ENCODE peak calls at places on chromosome 5, in four cellular contexts. One of them, this sample, is unnamed. For H3K4me1, the result is how much of the 10 kb centered on the place peaks cover.

GRCh38 chr5:50922942-50923767 is 256.7 kb downstream of the PARP8 start:
- DNase-seq in left ventricle myocardium inferior: peak
- DNase-seq in HCT116: no peak
- DNase-seq in OCI-LY7: no peak
- DNase-seq in this sample: no peak

GRCh38 chr5:142960309-142960696 is 190.1 kb downstream of the ARHGAP26 start:
- DNase-seq in left ventricle myocardium inferior: no peak
- DNase-seq in HCT116: peak
- DNase-seq in OCI-LY7: no peak
- DNase-seq in this sample: no peak

GRCh38 chr5:1032011-1032410 is 23.4 kb downstream of the NKD2 start:
- DNase-seq in left ventricle myocardium inferior: peak
- DNase-seq in HCT116: no peak
- DNase-seq in OCI-LY7: no peak
- DNase-seq in this sample: no peak

GRCh38 chr5:10642367-10642766 is 78.5 kb downstream of the ANKRD33B start:
- DNase-seq in left ventricle myocardium inferior: no peak
- DNase-seq in HCT116: no peak
- DNase-seq in OCI-LY7: no peak
- DNase-seq in this sample: no peak

GRCh38 chr5:96699186-96699820 is 37.1 kb downstream of the CAST start:
- DNase-seq in left ventricle myocardium inferior: no peak
- DNase-seq in HCT116: no peak
- DNase-seq in OCI-LY7: no peak
- DNase-seq in this sample: no peak

GRCh38 chr5:140988036-140988997 is 22.0 kb downstream of the PCDHAC2 start:
- DNase-seq in left ventricle myocardium inferior: no peak
- DNase-seq in HCT116: no peak
- DNase-seq in OCI-LY7: no peak
- DNase-seq in this sample: no peak

GRCh38 chr5:54243483-54244080 is 66.8 kb downstream of the ARL15 start:
- DNase-seq in left ventricle myocardium inferior: no peak
- DNase-seq in HCT116: peak
- DNase-seq in OCI-LY7: peak
- DNase-seq in this sample: no peak

GRCh38 chr5:141850183-141850768 is 27.9 kb downstream of the PCDH1 start:
- DNase-seq in left ventricle myocardium inferior: peak
- DNase-seq in HCT116: no peak
- DNase-seq in OCI-LY7: no peak
- DNase-seq in this sample: peak

GRCh38 chr5:155529366-155529765 is 515.8 kb downstream of the KIF4B start:
- DNase-seq in left ventricle myocardium inferior: no peak
- DNase-seq in HCT116: no peak
- DNase-seq in OCI-LY7: no peak
- DNase-seq in this sample: no peak

GRCh38 chr5:1239514-1240251 is 14.5 kb downstream of the SLC6A18 start:
- DNase-seq in left ventricle myocardium inferior: no peak
- DNase-seq in HCT116: no peak
- DNase-seq in OCI-LY7: no peak
- DNase-seq in this sample: no peak

GRCh38 chr5:93883459-93883858 is 142.1 kb upstream of the POU5F2 start:
- DNase-seq in left ventricle myocardium inferior: no peak
- DNase-seq in HCT116: no peak
- DNase-seq in OCI-LY7: no peak
- DNase-seq in this sample: no peak

GRCh38 chr5:112552791-112553190 is 133.7 kb upstream of the EPB41L4A start:
- DNase-seq in left ventricle myocardium inferior: no peak
- DNase-seq in HCT116: no peak
- DNase-seq in OCI-LY7: no peak
- DNase-seq in this sample: no peak

GRCh38 chr5:57494104-57495098 is 11.8 kb upstream of the ACTBL2 start:
- DNase-seq in left ventricle myocardium inferior: peak
- DNase-seq in HCT116: peak
- DNase-seq in OCI-LY7: no peak
- DNase-seq in this sample: no peak

GRCh38 chr5:64301566-64301965 is 135.9 kb downstream of the RNF180 start:
- DNase-seq in left ventricle myocardium inferior: no peak
- DNase-seq in HCT116: no peak
- DNase-seq in OCI-LY7: no peak
- DNase-seq in this sample: no peak

GRCh38 chr5:150492621-150493020 is 15.3 kb upstream of the NDST1 start:
- DNase-seq in left ventricle myocardium inferior: no peak
- DNase-seq in HCT116: no peak
- DNase-seq in OCI-LY7: no peak
- DNase-seq in this sample: no peak

GRCh38 chr5:124040799-124041198 is 528.8 kb downstream of the CSNK1G3 start:
- DNase-seq in left ventricle myocardium inferior: no peak
- DNase-seq in HCT116: no peak
- DNase-seq in OCI-LY7: no peak
- DNase-seq in this sample: no peak

GRCh38 chr5:113678202-113678601 is 164.7 kb downstream of the YTHDC2 start:
- DNase-seq in left ventricle myocardium inferior: no peak
- DNase-seq in HCT116: no peak
- DNase-seq in OCI-LY7: no peak
- DNase-seq in this sample: no peak

GRCh38 chr5:127562252-127562651 is 44.8 kb downstream of the PRRC1 start:
- DNase-seq in left ventricle myocardium inferior: no peak
- DNase-seq in HCT116: no peak
- DNase-seq in OCI-LY7: peak
- DNase-seq in this sample: peak

GRCh38 chr5:4984461-4984860 is 155.7 kb upstream of the ADAMTS16 start:
- DNase-seq in left ventricle myocardium inferior: no peak
- DNase-seq in HCT116: no peak
- DNase-seq in OCI-LY7: no peak
- DNase-seq in this sample: no peak

GRCh38 chr5:14475013-14475412 is 106.6 kb upstream of the OTULINL start:
- DNase-seq in left ventricle myocardium inferior: no peak
- DNase-seq in HCT116: no peak
- DNase-seq in OCI-LY7: no peak
- DNase-seq in this sample: no peak

GRCh38 chr5:143177263-143177994 is 226.1 kb downstream of the NR3C1 start:
- DNase-seq in left ventricle myocardium inferior: no peak
- DNase-seq in HCT116: no peak
- DNase-seq in OCI-LY7: no peak
- DNase-seq in this sample: no peak

GRCh38 chr5:39459091-39459490 is 34.3 kb upstream of the DAB2 start:
- DNase-seq in left ventricle myocardium inferior: no peak
- DNase-seq in HCT116: no peak
- DNase-seq in OCI-LY7: no peak
- DNase-seq in this sample: no peak

GRCh38 chr5:135434591-135435466 is 12.3 kb downstream of the DCANP1 start:
- DNase-seq in left ventricle myocardium inferior: no peak
- DNase-seq in HCT116: no peak
- DNase-seq in OCI-LY7: no peak
- DNase-seq in this sample: no peak

GRCh38 chr5:153974131-153974812 is 64.4 kb downstream of the FAM114A2 start:
- DNase-seq in left ventricle myocardium inferior: no peak
- DNase-seq in HCT116: peak
- DNase-seq in OCI-LY7: peak
- DNase-seq in this sample: peak

GRCh38 chr5:40386293-40386692 is 293.4 kb upstream of the PTGER4 start:
- DNase-seq in left ventricle myocardium inferior: no peak
- DNase-seq in HCT116: no peak
- DNase-seq in OCI-LY7: peak
- DNase-seq in this sample: no peak

GRCh38 chr5:88883566-88884434 is 816 bp upstream of the MEF2C start:
- DNase-seq in left ventricle myocardium inferior: peak
- DNase-seq in HCT116: peak
- DNase-seq in OCI-LY7: peak
- DNase-seq in this sample: peak

GRCh38 chr5:176355400-176356178 is 6.0 kb downstream of the KIAA1191 start:
- DNase-seq in left ventricle myocardium inferior: no peak
- DNase-seq in HCT116: no peak
- DNase-seq in OCI-LY7: no peak
- DNase-seq in this sample: no peak

GRCh38 chr5:132747693-132748440 is 641 bp downstream of the CCNI2 start:
- DNase-seq in left ventricle myocardium inferior: no peak
- DNase-seq in HCT116: no peak
- DNase-seq in OCI-LY7: no peak
- DNase-seq in this sample: no peak

GRCh38 chr5:142587354-142587965 is 98.4 kb downstream of the FGF1 start:
- DNase-seq in left ventricle myocardium inferior: no peak
- DNase-seq in HCT116: peak
- DNase-seq in OCI-LY7: peak
- DNase-seq in this sample: peak

GRCh38 chr5:107118184-107118902 is 552.4 kb downstream of the EFNA5 start:
- DNase-seq in left ventricle myocardium inferior: no peak
- DNase-seq in HCT116: no peak
- DNase-seq in OCI-LY7: no peak
- DNase-seq in this sample: no peak

GRCh38 chr5:115939059-115939458 is 23.2 kb upstream of the LVRN start:
- DNase-seq in left ventricle myocardium inferior: no peak
- DNase-seq in HCT116: no peak
- DNase-seq in OCI-LY7: no peak
- DNase-seq in this sample: no peak

GRCh38 chr5:66992547-66992946 is 204.1 kb downstream of the CD180 start:
- DNase-seq in left ventricle myocardium inferior: no peak
- DNase-seq in HCT116: no peak
- DNase-seq in OCI-LY7: no peak
- DNase-seq in this sample: no peak

GRCh38 chr5:160488394-160488943 is 66.8 kb downstream of the PTTG1 start:
- DNase-seq in left ventricle myocardium inferior: no peak
- DNase-seq in HCT116: no peak
- DNase-seq in OCI-LY7: no peak
- DNase-seq in this sample: no peak

GRCh38 chr5:97107266-97107665 is 35.1 kb downstream of the LIX1 start:
- DNase-seq in left ventricle myocardium inferior: no peak
- DNase-seq in HCT116: no peak
- DNase-seq in OCI-LY7: no peak
- DNase-seq in this sample: no peak

GRCh38 chr5:6458833-6459232 is 10.2 kb downstream of the UBE2QL1 start:
- DNase-seq in left ventricle myocardium inferior: no peak
- DNase-seq in HCT116: no peak
- DNase-seq in OCI-LY7: no peak
- DNase-seq in this sample: peak

GRCh38 chr5:60066502-60066901 is 173.0 kb upstream of the PDE4D start:
- DNase-seq in left ventricle myocardium inferior: no peak
- DNase-seq in HCT116: no peak
- DNase-seq in OCI-LY7: no peak
- DNase-seq in this sample: no peak

GRCh38 chr5:6732634-6733410 is 19.6 kb downstream of the TENT4A start:
- DNase-seq in left ventricle myocardium inferior: peak
- DNase-seq in HCT116: no peak
- DNase-seq in OCI-LY7: no peak
- DNase-seq in this sample: peak

GRCh38 chr5:107270561-107270960 is 400.2 kb downstream of the EFNA5 start:
- DNase-seq in left ventricle myocardium inferior: no peak
- DNase-seq in HCT116: no peak
- DNase-seq in OCI-LY7: no peak
- DNase-seq in this sample: no peak

GRCh38 chr5:98786178-98786853 is 12.9 kb downstream of the RGMB start:
- DNase-seq in left ventricle myocardium inferior: no peak
- DNase-seq in HCT116: no peak
- DNase-seq in OCI-LY7: no peak
- DNase-seq in this sample: no peak

GRCh38 chr5:173858675-173859121 is 29.5 kb upstream of the CPEB4 start:
- DNase-seq in left ventricle myocardium inferior: no peak
- DNase-seq in HCT116: no peak
- DNase-seq in OCI-LY7: no peak
- DNase-seq in this sample: no peak
- H3K4me1 ChIP-seq in left ventricle myocardium inferior: under half
- H3K4me1 ChIP-seq in HCT116: under half
- H3K4me1 ChIP-seq in OCI-LY7: under half
- H3K4me1 ChIP-seq in this sample: under half

GRCh38 chr5:69334793-69335268 is 2.2 kb upstream of the CCDC125 start:
- DNase-seq in left ventricle myocardium inferior: peak
- DNase-seq in HCT116: peak
- DNase-seq in OCI-LY7: peak
- DNase-seq in this sample: peak
- H3K4me3 ChIP-seq in left ventricle myocardium inferior: peak
- H3K4me3 ChIP-seq in HCT116: no peak
- H3K4me3 ChIP-seq in OCI-LY7: no peak
- H3K4me3 ChIP-seq in this sample: no peak

GRCh38 chr5:61675015-61675692 is 343.1 kb downstream of the ZSWIM6 start:
- DNase-seq in left ventricle myocardium inferior: no peak
- DNase-seq in HCT116: peak
- DNase-seq in OCI-LY7: no peak
- DNase-seq in this sample: peak
- TF ChIP-seq CTCF in left ventricle myocardium inferior: no peak
- TF ChIP-seq CTCF in HCT116: no peak
- TF ChIP-seq CTCF in OCI-LY7: no peak
- TF ChIP-seq CTCF in this sample: no peak

GRCh38 chr5:68215208-68215887 is at the start of gene PIK3R1:
- DNase-seq in left ventricle myocardium inferior: peak
- DNase-seq in HCT116: peak
- DNase-seq in OCI-LY7: peak
- DNase-seq in this sample: peak
- H3K4me1 ChIP-seq in left ventricle myocardium inferior: half or more
- H3K4me1 ChIP-seq in HCT116: under half
- H3K4me1 ChIP-seq in OCI-LY7: under half
- H3K4me1 ChIP-seq in this sample: under half

GRCh38 chr5:151739939-151740335 is 18.5 kb downstream of the ATOX1 start:
- DNase-seq in left ventricle myocardium inferior: no peak
- DNase-seq in HCT116: no peak
- DNase-seq in OCI-LY7: no peak
- DNase-seq in this sample: no peak
- H3K4me3 ChIP-seq in left ventricle myocardium inferior: peak
- H3K4me3 ChIP-seq in HCT116: no peak
- H3K4me3 ChIP-seq in OCI-LY7: no peak
- H3K4me3 ChIP-seq in this sample: no peak

DNA sequence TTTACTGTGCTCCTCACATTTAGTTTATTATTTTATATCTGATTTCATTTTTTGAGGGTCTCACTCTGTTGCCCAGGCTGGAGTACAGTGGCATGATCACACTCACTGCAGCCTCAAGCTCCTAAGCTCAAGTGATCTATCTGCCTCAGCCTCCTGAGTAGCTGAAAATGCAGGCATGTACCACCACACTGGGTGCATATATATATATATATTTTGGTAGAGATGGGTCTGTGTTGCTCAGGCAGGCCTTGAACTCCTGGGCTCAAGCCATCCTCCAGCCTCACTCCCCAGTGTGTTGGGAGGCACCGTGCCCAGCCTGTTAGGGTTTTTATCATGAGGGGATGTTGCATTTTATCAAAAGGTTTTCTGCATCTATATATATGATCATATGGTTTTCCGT is 39.8 kb upstream of the ZNF354B start:
- DNase-seq in left ventricle myocardium inferior: no peak
- DNase-seq in HCT116: no peak
- DNase-seq in OCI-LY7: no peak
- DNase-seq in this sample: no peak
- TF ChIP-seq CTCF in left ventricle myocardium inferior: no peak
- TF ChIP-seq CTCF in HCT116: no peak
- TF ChIP-seq CTCF in OCI-LY7: no peak
- TF ChIP-seq CTCF in this sample: no peak

DNA sequence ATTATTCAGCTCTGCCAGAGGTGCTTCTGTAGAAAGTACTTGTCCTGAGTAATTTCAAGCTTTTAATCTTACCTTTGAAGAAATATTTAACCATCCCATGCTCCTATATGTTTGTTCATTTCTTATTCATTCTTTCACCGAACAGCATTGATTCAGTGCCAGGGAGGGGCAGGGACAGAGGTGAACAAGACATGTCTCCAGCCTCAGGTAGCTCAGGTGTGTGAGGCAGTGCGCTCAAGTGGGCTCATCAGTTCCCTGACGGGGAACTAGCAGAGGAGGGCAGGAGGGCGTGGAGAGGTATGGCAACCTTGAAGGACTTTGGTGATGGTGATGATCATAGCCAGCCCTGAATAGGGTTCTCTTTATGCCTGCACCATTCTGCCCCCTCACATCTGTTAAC is 25.9 kb downstream of the ERGIC1 start:
- DNase-seq in left ventricle myocardium inferior: no peak
- DNase-seq in HCT116: no peak
- DNase-seq in OCI-LY7: no peak
- DNase-seq in this sample: no peak
- H3K4me1 ChIP-seq in left ventricle myocardium inferior: half or more
- H3K4me1 ChIP-seq in HCT116: under half
- H3K4me1 ChIP-seq in OCI-LY7: under half
- H3K4me1 ChIP-seq in this sample: half or more